ENCODE peak calls at places on chromosomes 4 and X, in nine cellular contexts. X is heart left ventricle, J is suprapubic skin, A is ovary, L is NB4, T is body of pancreas, E is Peyer's patch, F is H54, O is esophagus squamous epithelium. K is an unnamed sample.

GRCh38 chrX:131747173-131747572 is 203.3 kb downstream of the OR13H1 start:
- DNase-seq in F (no peak), T (no peak), O (no peak), J (no peak), A (peak), E (peak), L (no peak), X (peak), K (no peak)

GRCh38 chr4:51880016-51880915 is 37.3 kb downstream of the DCUN1D4 start:
- DNase-seq in T (no peak), X (no peak), E (no peak), F (no peak), J (no peak), A (no peak), L (no peak), O (no peak), K (no peak)

GRCh38 chr4:27861381-27861787 is 1000.7 kb downstream of the STIM2 start:
- DNase-seq in T (peak), J (no peak), L (peak), E (no peak), X (no peak), A (no peak), F (peak), O (no peak), K (no peak)

GRCh38 chrX:132612990-132613564 is 124.2 kb upstream of the MBNL3 start:
- DNase-seq in J (no peak), T (peak), F (no peak), L (peak), O (no peak), E (peak), A (peak), X (peak), K (peak)

GRCh38 chr4:150342945-150343344 is 239.0 kb upstream of the MAB21L2 start:
- DNase-seq in T (peak), J (no peak), L (no peak), F (no peak), X (peak), E (no peak), A (no peak), O (no peak), K (peak)

GRCh38 chrX:31658360-31658759 is 586.5 kb upstream of the FTHL17 start:
- DNase-seq in E (no peak), T (no peak), F (no peak), O (no peak), J (no peak), L (peak), A (no peak), X (no peak), K (no peak)

GRCh38 chr4:38030023-38030422 is 69.8 kb downstream of the PTTG2 start:
- DNase-seq in E (no peak), L (no peak), T (no peak), J (no peak), X (no peak), O (no peak), A (no peak), F (no peak), K (no peak)

GRCh38 chr4:163493643-163494359 is 689 bp upstream of the TMA16 start:
- DNase-seq in L (peak), A (no peak), F (no peak), E (peak), J (no peak), O (no peak), X (no peak), T (no peak), K (peak)

GRCh38 chr4:149785686-149786431 is 29.8 kb downstream of the IQCM start:
- DNase-seq in L (no peak), T (no peak), F (no peak), E (no peak), X (no peak), J (no peak), O (no peak), A (no peak), K (no peak)

GRCh38 chrX:107154787-107155620 is 36.4 kb upstream of the RBM41 start:
- DNase-seq in A (no peak), T (no peak), E (no peak), F (no peak), O (no peak), L (peak), J (no peak), X (no peak), K (peak)

GRCh38 chr4:99578679-99579078 is 4.1 kb downstream of the MTTP start:
- DNase-seq in F (no peak), O (no peak), T (no peak), J (no peak), L (no peak), X (no peak), A (no peak), E (no peak), K (no peak)

GRCh38 chr4:99574530-99575314 is at the start of gene MTTP:
- DNase-seq in X (no peak), F (no peak), J (no peak), O (no peak), L (no peak), A (no peak), E (peak), T (no peak), K (no peak)

GRCh38 chr4:99573735-99574368 is 772 bp upstream of the MTTP start:
- DNase-seq in J (no peak), T (no peak), A (no peak), O (no peak), L (no peak), F (no peak), E (no peak), X (no peak), K (no peak)

GRCh38 chr4:99572527-99573240 is 1.9 kb upstream of the MTTP start:
- DNase-seq in A (no peak), E (no peak), J (no peak), T (no peak), X (no peak), O (no peak), F (no peak), L (no peak), K (no peak)
- TF ChIP-seq POLR2A in A (no peak), E (no peak), J (no peak), T (no peak), X (no peak), O (no peak), F (no peak), L (no peak), K (no peak)

GRCh38 chrX:54529559-54530357 is at the start of gene GNL3L:
- DNase-seq in X (peak), O (peak), E (peak), A (peak), T (peak), F (peak), J (peak), L (peak), K (peak)

GRCh38 chrX:54529166-54529558 is 857 bp upstream of the GNL3L start:
- DNase-seq in F (no peak), T (no peak), J (no peak), O (no peak), L (peak), X (no peak), E (no peak), A (no peak), K (peak)

GRCh38 chrX:54534271-54534670 is 4.3 kb downstream of the GNL3L start:
- DNase-seq in L (no peak), T (no peak), J (no peak), O (no peak), A (no peak), E (no peak), X (no peak), F (no peak), K (no peak)

GRCh38 chrX:54530358-54530900 is 410 bp downstream of the GNL3L start:
- DNase-seq in J (no peak), E (no peak), T (no peak), F (no peak), O (no peak), X (no peak), A (no peak), L (no peak), K (peak)
- TF ChIP-seq POLR2A in J (no peak), E (no peak), T (no peak), F (no peak), O (no peak), X (no peak), A (no peak), L (no peak), K (peak)

GRCh38 chrX:68498044-68498507 is 775 bp upstream of the YIPF6 start:
- DNase-seq in T (no peak), O (no peak), L (no peak), J (no peak), F (no peak), X (no peak), A (no peak), E (no peak), K (peak)

GRCh38 chrX:68503830-68504229 is 5.0 kb downstream of the YIPF6 start:
- DNase-seq in X (no peak), L (no peak), O (no peak), J (no peak), E (no peak), F (no peak), A (no peak), T (no peak), K (no peak)

GRCh38 chrX:68504237-68504636 is 5.4 kb downstream of the YIPF6 start:
- DNase-seq in L (peak), X (no peak), O (no peak), J (no peak), F (peak), T (no peak), E (no peak), A (no peak), K (peak)

GRCh38 chrX:68500105-68500504 is 1.3 kb downstream of the YIPF6 start:
- DNase-seq in O (no peak), T (no peak), J (no peak), A (no peak), F (no peak), X (no peak), E (no peak), L (no peak), K (no peak)

DNA sequence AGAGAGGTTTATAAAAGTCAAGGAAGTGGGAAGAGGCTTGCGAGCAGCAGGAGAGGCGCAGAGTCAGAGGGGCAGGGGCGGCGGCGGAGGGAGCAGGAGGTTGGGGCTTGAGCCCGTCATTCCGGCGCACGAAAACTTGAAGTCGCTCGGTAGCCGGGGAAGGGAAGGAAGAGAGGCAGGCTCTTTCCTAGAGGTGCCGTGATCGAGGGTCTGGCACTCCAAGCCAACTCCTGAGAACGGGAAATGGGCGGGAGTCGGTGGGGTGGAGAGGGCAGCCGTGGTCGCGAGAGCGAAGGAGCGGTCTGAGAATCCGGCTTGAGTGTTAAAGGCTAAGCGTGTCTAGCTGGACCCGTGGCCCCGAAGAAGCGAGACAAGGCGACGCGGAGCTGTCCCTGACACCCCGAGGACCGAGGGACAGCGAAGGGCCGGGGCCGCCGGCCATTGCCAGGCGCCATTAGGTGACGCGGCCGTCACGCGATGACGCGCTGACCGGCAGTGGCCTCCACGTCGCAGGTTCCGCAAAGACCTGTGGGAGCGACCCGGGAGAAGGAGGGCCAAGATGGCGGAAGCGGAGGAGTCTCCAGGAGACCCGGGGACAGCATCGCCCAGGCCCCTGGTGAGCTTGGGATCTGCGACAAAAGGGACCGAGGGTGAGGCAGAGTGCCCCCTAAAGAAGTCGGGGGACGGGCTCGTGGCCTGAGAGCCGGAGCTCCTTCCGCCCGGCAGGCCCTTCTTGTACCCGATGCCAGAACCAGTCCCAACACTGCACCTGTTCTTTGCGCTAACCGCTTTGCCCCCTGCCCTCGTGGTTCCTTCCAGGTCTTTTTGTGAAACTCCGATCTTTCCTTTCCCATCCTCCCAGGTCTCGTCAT is at the start of gene YIPF6:
- DNase-seq in O (no peak), E (peak), A (peak), X (peak), T (peak), L (peak), F (peak), J (peak), K (peak)
- TF ChIP-seq POLR2A in O (peak), E (peak), A (peak), X (peak), T (peak), L (peak), F (peak), J (peak), K (peak)

DNA sequence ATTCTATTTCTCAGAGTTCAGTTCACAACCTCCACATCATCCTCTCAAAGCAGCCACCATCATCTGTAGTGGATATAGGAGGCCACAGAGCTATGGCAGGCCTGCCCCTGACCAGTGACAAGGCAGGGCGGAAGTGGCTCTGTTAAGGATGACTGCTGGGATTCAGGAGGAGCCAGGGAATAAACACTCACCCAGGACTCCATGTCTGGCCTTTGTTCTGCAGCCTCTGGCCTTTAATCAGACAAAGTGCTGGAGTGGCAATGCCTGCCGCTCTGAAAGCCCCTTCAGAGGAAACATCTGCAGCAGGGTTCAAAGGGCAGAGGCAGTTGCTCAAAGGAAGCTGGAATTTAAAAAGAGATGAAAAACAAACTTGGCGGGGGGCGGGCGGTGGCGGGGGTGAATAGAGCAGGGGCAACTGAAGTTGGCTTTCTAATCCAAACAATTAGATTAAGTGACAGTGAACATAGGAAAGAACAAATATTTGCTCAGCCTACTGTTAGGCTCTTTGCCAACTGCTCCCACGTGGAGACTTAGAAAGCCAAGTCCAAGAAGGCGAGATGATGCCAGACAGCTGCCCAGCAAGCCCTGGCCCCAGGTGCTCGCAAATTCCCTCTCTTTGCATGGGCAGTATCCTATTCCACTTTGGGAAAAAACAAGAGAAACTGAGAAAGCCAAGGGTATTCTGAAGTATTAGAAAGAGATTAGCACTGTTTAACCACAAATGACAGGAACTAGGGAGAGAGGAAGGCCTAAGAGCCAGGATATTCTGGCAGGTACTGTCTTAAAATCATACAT is 5.5 kb downstream of the MPP1 start:
- DNase-seq in X (no peak), F (peak), O (no peak), A (no peak), J (no peak), L (peak), E (peak), T (peak), K (peak)
- TF ChIP-seq POLR2A in X (no peak), F (no peak), O (no peak), A (no peak), J (no peak), L (no peak), E (no peak), T (no peak), K (peak)

DNA sequence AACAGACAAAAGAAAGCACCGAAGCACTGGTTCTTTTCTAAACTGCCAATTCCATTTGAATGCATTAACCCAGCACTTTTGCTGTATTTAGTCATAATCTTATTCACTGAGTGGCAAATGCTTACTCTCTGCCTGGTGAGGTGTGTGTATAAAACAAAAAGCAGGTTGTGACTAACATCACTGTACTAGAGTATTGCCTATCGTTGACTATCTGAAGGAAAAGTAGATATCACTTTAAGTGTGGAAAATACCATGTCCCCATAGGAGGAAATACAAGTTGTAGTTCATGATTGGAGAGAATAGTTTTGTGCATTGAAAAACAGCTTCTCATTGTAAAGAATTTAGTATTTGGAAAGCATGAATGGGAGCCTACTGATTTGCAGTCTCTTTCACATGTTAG is 2.7 kb downstream of the PDLIM5 start:
- DNase-seq in E (no peak), J (no peak), O (no peak), X (no peak), L (no peak), T (no peak), A (no peak), F (no peak), K (no peak)
- TF ChIP-seq POLR2A in E (no peak), J (no peak), O (no peak), X (no peak), L (no peak), T (no peak), A (no peak), F (no peak), K (no peak)

DNA sequence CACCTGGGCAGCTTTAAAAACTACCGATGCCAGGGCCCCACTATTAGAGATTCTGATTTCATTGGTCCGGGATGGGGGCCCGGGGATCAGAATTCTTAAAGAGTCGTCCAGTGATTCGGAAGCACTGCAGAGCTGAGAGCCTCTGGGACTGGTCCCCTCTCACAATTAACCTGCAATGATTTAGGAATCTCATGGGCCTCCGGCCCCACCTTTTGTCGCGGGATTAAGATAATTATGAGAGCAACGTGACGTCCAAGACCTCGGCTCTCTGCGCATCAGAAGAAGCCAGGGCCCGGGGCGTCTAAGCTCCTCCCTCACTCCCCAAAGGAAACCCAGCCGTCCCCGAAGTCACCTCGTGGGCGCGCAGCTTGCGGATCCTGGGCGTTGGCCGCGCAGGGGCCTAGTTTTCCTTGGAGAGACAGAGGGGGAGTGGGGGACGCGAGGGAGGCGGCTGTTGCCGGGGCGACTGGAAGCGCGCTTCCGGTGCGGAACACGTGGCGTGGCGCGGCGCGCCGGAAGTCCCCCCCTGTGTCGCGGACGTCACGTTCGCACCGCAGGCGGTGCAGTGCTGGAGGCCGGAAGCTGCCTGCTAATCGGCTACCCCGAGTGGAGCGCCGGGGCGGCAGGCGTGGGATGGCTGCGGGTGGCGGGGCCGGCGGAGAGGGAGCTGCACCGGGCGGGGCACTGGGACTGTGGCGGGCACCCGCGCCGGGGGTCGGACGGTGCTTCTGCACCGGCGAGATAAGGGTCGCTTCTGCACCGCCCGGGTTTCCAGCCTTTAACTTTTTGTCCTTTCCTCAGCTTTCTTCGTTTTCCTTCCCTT is at the start of gene GEMIN8:
- DNase-seq in O (peak), L (peak), J (peak), F (peak), T (peak), X (peak), A (peak), E (peak), K (peak)
- TF ChIP-seq POLR2A in O (peak), L (peak), J (peak), F (peak), T (peak), X (peak), A (peak), E (peak), K (peak)

GRCh38 chr4:10732235-10732975 is 47.8 kb upstream of the CLNK start:
- DNase-seq in L (no peak), X (no peak), A (no peak), J (no peak), F (no peak), O (no peak), E (no peak), T (no peak), K (no peak)
- TF ChIP-seq POLR2A in L (no peak), X (no peak), A (no peak), J (no peak), F (no peak), O (no peak), E (no peak), T (no peak), K (no peak)

GRCh38 chrX:40172169-40172979 is 74.6 kb upstream of the BCOR start:
- DNase-seq in T (peak), A (peak), E (peak), L (peak), X (peak), O (no peak), F (no peak), J (no peak), K (peak)
- TF ChIP-seq POLR2A in T (peak), A (no peak), E (peak), L (no peak), X (peak), O (no peak), F (no peak), J (peak), K (peak)

DNA sequence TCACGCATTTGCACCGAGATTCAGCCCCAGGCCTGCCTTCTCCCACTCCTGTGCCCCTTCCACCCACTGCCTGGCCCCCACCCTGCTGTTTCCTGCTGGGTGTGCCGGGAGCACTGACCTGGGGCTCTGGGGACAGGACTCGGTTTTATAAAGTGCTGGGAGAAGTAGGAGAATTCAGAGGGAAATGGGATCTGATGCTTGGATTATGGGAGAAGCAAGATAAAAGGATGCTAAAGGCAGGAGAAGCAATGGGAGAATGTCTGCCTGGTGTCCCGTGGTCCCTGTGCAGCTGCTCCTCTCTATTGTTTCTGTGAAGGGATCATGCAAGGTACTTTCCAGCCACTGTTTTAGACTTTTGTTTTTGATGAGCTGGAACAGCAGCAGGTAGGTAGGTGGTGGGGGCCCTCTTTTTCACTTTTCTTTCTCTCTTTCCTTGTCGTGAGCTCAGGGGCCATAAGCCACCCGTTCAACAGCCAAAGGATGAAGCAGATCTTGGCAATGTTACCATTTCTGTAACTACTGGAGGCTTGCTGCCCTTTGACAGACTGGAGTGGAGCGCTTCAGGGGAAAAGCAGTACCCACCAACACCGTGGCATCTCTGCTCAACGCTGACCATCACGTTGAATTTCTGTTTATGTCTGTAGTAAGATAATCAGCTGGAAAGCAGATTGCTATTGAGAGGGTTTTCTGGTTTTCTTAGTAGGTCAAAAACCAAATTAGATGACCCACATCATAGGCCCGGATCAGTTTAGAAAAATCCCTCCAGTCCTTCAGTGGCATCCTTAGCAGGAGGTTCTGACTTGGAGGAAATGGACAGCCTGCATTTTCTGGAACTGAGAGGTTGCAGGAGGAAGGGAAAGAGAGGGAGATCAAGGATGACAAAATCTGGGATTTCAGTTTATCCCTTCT is 63.8 kb upstream of the ENPP6 start:
- DNase-seq in O (no peak), L (no peak), X (no peak), J (no peak), F (no peak), A (no peak), T (no peak), E (no peak), K (no peak)
- TF ChIP-seq POLR2A in O (no peak), L (no peak), X (no peak), J (no peak), F (no peak), A (no peak), T (no peak), E (no peak), K (no peak)

K was measured in erythroblast.